ENCODE peak calls at places on chromosome 13, in six cellular contexts. P is K562; Y is heart left ventricle; L is CD8-positive, alpha-beta T cell; Z is psoas muscle; E is H9. G is an unnamed sample.

GRCh38 chr13:29587645-29588044 is 7.8 kb downstream of the SLC7A1 start:
- DNase-seq in P (no peak), Y (no peak), L (no peak), Z (no peak), E (no peak), G (no peak)

GRCh38 chr13:85283408-85283807 is 515.8 kb downstream of the SLITRK6 start:
- DNase-seq in P (no peak), Y (no peak), L (no peak), Z (no peak), E (no peak), G (no peak)

GRCh38 chr13:75357576-75358295 is 124.2 kb downstream of the TBC1D4 start:
- DNase-seq in P (peak), Y (no peak), L (peak), Z (no peak), E (peak), G (no peak)

GRCh38 chr13:71242191-71242590 is 624.8 kb downstream of the DACH1 start:
- DNase-seq in P (no peak), Y (no peak), L (no peak), Z (no peak), E (no peak), G (no peak)

GRCh38 chr13:44801990-44802389 is 187.3 kb downstream of the NUFIP1 start:
- DNase-seq in P (no peak), Y (no peak), L (no peak), Z (no peak), E (no peak), G (no peak)

GRCh38 chr13:43363156-43363918 is 340.0 kb downstream of the DNAJC15 start:
- DNase-seq in P (no peak), Y (no peak), L (no peak), Z (no peak), E (no peak), G (no peak)

GRCh38 chr13:75219479-75220237 is 262.3 kb downstream of the TBC1D4 start:
- DNase-seq in P (peak), Y (peak), L (peak), Z (peak), E (peak), G (peak)

GRCh38 chr13:35621989-35622388 is 145.5 kb upstream of the MAB21L1 start:
- DNase-seq in P (no peak), Y (no peak), L (no peak), Z (no peak), E (no peak), G (no peak)

GRCh38 chr13:41065098-41065497 is 3.8 kb downstream of the WBP4 start:
- DNase-seq in P (no peak), Y (no peak), L (no peak), Z (no peak), E (no peak), G (no peak)

DNA sequence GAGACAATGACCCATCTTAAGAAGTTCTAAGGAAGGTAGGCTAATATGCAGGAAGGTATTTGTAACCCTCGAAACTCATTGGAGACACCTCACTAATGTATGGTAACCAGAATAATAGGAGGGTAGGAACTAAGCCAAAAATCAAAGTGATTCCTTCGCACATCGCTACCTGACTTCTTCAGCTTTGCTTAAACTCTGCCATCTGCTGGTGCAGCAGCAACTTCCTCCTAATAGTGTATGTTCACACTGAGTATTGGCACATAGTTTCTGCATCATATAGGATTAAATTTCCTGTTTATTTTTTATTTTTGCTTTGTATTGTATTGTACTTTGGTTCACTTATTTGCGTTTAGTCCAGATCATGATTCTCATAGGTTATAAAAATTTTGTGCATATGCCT is 676.2 kb downstream of the GPC5 start:
- DNase-seq in P (no peak), Y (no peak), L (no peak), Z (no peak), E (peak), G (no peak)
- TF ChIP-seq CTCF in P (no peak), Y (peak), L (no peak), Z (no peak), E (peak), G (peak)

GRCh38 chr13:24864579-24864978 is 100.6 kb downstream of the RNF17 start:
- DNase-seq in P (no peak), Y (no peak), L (no peak), Z (no peak), E (no peak), G (no peak)

GRCh38 chr13:24863748-24864540 is 100.0 kb downstream of the RNF17 start:
- DNase-seq in P (peak), Y (no peak), L (no peak), Z (no peak), E (no peak), G (no peak)

GRCh38 chr13:24866488-24866887 is 102.5 kb downstream of the RNF17 start:
- DNase-seq in P (no peak), Y (no peak), L (no peak), Z (no peak), E (no peak), G (no peak)

GRCh38 chr13:24861617-24862362 is 97.8 kb downstream of the RNF17 start:
- DNase-seq in P (peak), Y (no peak), L (no peak), Z (no peak), E (no peak), G (no peak)

DNA sequence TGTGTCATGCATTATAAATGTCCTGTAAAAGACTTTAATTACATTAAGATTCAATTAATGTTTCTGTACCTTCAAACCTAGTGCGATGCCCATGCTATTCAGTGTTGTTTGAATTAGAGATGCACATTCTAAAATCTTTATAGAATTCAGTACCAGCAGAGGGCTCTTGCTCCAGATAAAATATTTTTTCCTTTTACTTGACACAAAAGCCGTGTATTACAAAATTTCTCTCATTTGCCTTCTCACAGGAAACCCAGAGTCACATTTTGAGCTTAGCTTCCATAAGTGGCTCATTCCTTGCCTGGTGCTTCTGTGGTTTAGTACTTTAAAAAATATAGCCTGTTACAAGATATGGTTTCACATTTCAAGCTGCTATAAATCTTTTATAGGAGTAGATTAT is 101.2 kb downstream of the RNF17 start:
- DNase-seq in P (no peak), Y (no peak), L (no peak), Z (no peak), E (no peak), G (no peak)
- TF ChIP-seq CTCF in P (no peak), Y (peak), L (no peak), Z (no peak), E (no peak), G (peak)

GRCh38 chr13:95474992-95475391 is 77.5 kb upstream of the CLDN10 start:
- DNase-seq in P (no peak), Y (no peak), L (no peak), Z (no peak), E (peak), G (no peak)
- TF ChIP-seq CTCF in P (no peak), Y (no peak), L (no peak), Z (no peak), E (peak), G (peak)

GRCh38 chr13:27338816-27339215 is 68.2 kb downstream of the RASL11A start:
- DNase-seq in P (peak), Y (no peak), L (no peak), Z (no peak), E (peak), G (no peak)
- TF ChIP-seq CTCF in P (peak), Y (no peak), L (no peak), Z (no peak), E (peak), G (peak)

GRCh38 chr13:32023698-32024097 is 7.9 kb upstream of the FRY start:
- DNase-seq in P (no peak), Y (no peak), L (no peak), Z (no peak), E (no peak), G (no peak)
- TF ChIP-seq CTCF in P (no peak), Y (no peak), L (no peak), Z (no peak), E (peak), G (peak)

DNA sequence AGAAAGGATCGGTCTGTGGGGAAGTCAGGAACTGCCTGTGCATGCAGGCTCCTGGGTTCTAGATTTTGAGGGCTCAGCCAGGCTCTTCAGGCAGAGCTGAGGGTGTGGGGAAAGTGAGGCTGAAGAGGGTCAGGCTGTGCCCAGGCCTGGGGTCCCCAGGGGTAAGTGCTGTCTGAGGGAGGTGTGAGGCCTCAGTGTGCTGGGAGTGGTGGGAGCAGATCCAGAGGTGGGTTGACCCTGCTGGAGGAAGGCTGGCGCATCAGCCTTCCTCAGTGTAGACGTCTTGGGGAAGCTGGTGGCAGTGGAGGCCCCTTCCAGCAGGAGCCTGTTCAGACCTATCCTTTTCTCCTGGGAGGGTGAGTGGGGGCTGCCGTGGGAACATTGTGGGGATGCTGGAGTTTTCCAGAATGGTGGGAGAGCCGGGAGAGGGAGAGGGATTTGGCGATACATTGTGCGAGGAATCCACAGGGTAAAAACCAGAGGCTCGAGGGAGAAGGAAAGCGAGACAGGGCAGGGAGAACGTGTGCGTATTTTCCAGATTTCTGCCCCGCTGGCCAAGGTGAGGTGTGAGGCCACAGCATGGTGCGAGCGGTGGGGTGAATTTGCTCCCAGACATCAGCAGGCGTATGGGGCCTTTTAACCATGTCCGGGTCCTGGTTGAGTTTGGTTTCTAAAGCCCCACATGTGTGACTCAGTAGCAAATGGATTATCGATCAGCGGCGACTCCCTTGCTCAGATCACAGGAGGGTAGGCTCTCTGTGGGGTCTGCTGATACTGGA is 237.7 kb downstream of the TEX29 start:
- DNase-seq in P (no peak), Y (no peak), L (no peak), Z (no peak), E (no peak), G (no peak)
- TF ChIP-seq CTCF in P (no peak), Y (no peak), L (no peak), Z (no peak), E (no peak), G (no peak)

DNA sequence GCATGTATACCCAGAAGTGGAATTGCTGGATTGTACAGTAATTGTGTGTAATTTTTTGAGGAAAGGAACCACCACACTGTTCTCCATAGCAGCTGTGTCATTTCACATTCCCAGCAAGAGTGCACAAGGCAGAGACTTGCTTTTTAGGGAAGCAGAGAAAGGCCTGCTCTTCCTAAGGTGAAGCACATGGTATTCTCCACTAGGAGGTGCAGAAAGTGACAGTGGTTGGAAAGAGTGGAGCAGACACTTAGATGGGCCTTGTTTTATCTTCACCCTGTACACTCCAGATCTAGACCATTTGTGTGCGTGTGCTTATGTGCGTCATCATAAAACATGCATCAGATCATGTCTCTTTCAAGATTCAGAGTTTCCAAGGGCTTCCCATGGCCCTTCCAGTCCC is 35.0 kb downstream of the FAM124A start:
- DNase-seq in P (no peak), Y (no peak), L (no peak), Z (no peak), E (no peak), G (no peak)
- TF ChIP-seq CTCF in P (peak), Y (no peak), L (no peak), Z (no peak), E (peak), G (no peak)

DNA sequence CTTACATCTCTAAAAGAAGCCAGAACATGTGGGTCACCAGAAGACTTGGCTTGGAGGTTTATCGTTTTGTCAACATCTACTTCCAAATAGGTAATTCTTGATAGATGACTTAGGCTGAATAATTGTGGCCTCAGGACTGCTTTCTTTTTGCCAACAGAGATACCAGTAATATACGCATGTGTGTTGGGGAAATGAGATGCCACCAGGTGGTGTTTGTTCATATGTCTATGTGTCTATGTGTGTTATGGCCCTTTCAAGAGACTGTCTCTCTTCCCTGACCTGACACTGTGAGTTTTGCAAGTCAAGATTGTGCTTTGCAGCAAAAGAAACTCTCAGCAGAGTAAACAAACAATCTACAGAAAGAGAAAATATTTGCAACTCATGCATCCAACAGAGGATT is 31.6 kb upstream of the METTL21C start:
- DNase-seq in P (no peak), Y (no peak), L (no peak), Z (no peak), E (no peak), G (no peak)
- TF ChIP-seq CTCF in P (no peak), Y (no peak), L (no peak), Z (no peak), E (no peak), G (no peak)

GRCh38 chr13:112932971-112933370 is 36.0 kb upstream of the MCF2L start:
- DNase-seq in P (no peak), Y (no peak), L (no peak), Z (no peak), E (no peak), G (no peak)

GRCh38 chr13:112928958-112929777 is 39.8 kb upstream of the MCF2L start:
- DNase-seq in P (no peak), Y (peak), L (no peak), Z (no peak), E (no peak), G (no peak)

GRCh38 chr13:112929778-112930055 is 39.3 kb upstream of the MCF2L start:
- DNase-seq in P (no peak), Y (no peak), L (no peak), Z (no peak), E (no peak), G (no peak)

GRCh38 chr13:112930192-112930591 is 38.8 kb upstream of the MCF2L start:
- DNase-seq in P (no peak), Y (no peak), L (no peak), Z (no peak), E (no peak), G (no peak)

DNA sequence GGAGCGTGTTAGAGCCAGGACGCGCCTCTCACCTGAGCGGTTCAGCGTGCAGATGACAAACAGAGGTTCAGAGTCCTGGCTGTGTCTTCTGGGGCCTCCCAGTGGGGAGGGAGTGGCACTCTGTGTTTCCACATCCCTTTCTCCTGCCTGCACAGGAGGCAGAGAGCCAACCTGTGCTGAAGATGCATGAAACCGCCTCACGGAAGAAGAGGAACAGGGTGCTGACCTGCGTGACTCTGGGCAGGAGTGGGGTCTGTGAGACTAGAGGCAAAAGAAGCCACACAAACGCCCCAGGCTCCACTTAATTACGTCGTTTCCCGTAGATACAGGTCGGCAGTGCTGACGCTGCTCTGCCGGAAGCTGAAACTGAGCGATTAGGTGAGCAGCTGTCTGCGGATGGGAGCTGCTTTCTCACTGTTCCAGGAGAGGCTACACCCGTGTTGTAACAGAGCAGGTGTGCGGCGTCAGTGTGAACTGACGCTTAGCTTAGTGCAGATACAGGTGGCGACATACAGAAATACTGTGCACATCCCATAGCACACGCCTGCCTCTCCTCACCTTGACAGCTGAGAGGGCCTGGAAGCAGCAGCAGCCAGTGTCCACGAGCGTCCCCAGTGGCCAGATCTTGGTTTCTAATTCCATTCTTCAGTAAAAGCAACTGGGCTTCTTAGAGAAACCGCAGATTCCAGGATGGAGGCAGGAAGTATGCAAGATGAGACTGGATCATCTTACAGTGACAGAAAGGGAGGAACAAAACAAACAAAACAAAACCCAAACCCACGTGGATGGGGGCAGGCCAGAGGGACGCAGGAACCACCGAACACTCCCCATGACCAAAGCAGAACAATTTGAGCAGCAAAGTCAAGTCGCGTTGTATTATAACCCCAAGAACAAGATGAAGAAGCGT is 37.7 kb upstream of the MCF2L start:
- DNase-seq in P (peak), Y (no peak), L (no peak), Z (no peak), E (peak), G (no peak)
- TF ChIP-seq CTCF in P (peak), Y (peak), L (no peak), Z (peak), E (peak), G (peak)

DNA sequence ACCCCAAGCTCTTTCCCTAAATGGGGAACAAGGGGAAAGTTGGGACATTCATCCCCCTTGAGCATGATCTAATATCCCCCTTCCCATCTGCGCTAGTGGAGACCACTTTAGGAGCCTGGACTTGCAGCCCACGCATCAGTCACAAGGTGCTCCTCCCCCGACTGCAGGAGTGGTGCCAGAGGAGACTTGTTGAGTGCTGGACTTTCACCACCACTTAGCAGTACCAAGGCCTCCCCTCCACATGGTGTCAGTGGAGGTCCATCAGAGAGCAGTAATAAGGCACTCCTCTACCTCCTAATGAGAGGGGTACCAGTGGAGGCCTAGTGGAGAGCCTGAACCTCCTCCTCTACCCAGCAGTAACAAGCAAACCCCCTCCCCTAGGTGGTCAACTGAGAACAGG is 22.5 kb downstream of the CAB39L start:
- DNase-seq in P (peak), Y (no peak), L (no peak), Z (no peak), E (peak), G (no peak)
- TF ChIP-seq CTCF in P (peak), Y (no peak), L (no peak), Z (no peak), E (peak), G (peak)

G was measured in GM06990.